ENCODE peak calls at places on chromosomes 2 and 18, in eight cellular contexts. M, F, W, L, T, P, N and Y are unnamed samples.

GRCh38 chr18:70219688-70220087 is 14.2 kb upstream of the RTTN start:
- DNase-seq in M (no peak), F (no peak), W (no peak), L (no peak), T (no peak), P (no peak), N (no peak), Y (no peak)

GRCh38 chr2:62325398-62325797 is 129.5 kb downstream of the B3GNT2 start:
- DNase-seq in M (no peak), F (no peak), W (no peak), L (no peak), T (no peak), P (no peak), N (no peak), Y (no peak)

GRCh38 chr18:79471048-79471447 is 75.3 kb downstream of the NFATC1 start:
- DNase-seq in M (no peak), F (no peak), W (no peak), L (no peak), T (no peak), P (no peak), N (no peak), Y (no peak)

GRCh38 chr2:102484310-102485061 is 11.5 kb downstream of the SLC9A4 start:
- DNase-seq in M (no peak), F (no peak), W (no peak), L (no peak), T (no peak), P (no peak), N (no peak), Y (no peak)

GRCh38 chr2:237147317-237147716 is 61.6 kb downstream of the COPS8 start:
- DNase-seq in M (no peak), F (no peak), W (no peak), L (no peak), T (no peak), P (no peak), N (no peak), Y (no peak)

GRCh38 chr2:54009549-54009948 is 38.8 kb upstream of the PSME4 start:
- DNase-seq in M (no peak), F (no peak), W (no peak), L (no peak), T (no peak), P (peak; percentile 41), N (no peak), Y (no peak)

GRCh38 chr2:54724560-54725342 is 1.3 kb downstream of the EML6 start:
- DNase-seq in M (no peak), F (no peak), W (peak; percentile 28), L (peak; percentile 48), T (no peak), P (no peak), N (peak; percentile 38), Y (no peak)

GRCh38 chr2:222561817-222562424 is 94.0 kb downstream of the FARSB start:
- DNase-seq in M (peak; percentile 30), F (no peak), W (no peak), L (no peak), T (no peak), P (peak; percentile 57), N (peak; percentile 40), Y (no peak)

GRCh38 chr2:17190527-17190926 is 327.7 kb downstream of the RAD51AP2 start:
- DNase-seq in M (no peak), F (no peak), W (no peak), L (no peak), T (no peak), P (no peak), N (no peak), Y (no peak)

GRCh38 chr18:59715966-59716369 is 18.7 kb upstream of the CCBE1 start:
- DNase-seq in M (no peak), F (peak; percentile 68), W (no peak), L (no peak), T (peak; percentile 65), P (peak; percentile 95), N (no peak), Y (no peak)

GRCh38 chr18:8791171-8791651 is 85.9 kb downstream of the MTCL1 start:
- DNase-seq in M (no peak), F (no peak), W (no peak), L (no peak), T (no peak), P (peak; percentile 35), N (no peak), Y (no peak)

GRCh38 chr2:77127345-77127744 is 394.8 kb downstream of the LRRTM4 start:
- DNase-seq in M (no peak), F (no peak), W (no peak), L (no peak), T (no peak), P (no peak), N (no peak), Y (no peak)

GRCh38 chr2:240412211-240412830 is 23.1 kb upstream of the GPC1 start:
- DNase-seq in M (no peak), F (no peak), W (no peak), L (peak; percentile 39), T (no peak), P (no peak), N (peak; percentile 24), Y (no peak)

GRCh38 chr2:54275541-54275940 is 19.5 kb upstream of the TSPYL6 start:
- DNase-seq in M (no peak), F (no peak), W (no peak), L (no peak), T (no peak), P (no peak), N (no peak), Y (no peak)

GRCh38 chr2:127052771-127053691 is 53.9 kb downstream of the BIN1 start:
- DNase-seq in M (no peak), F (no peak), W (peak; percentile 15), L (peak; percentile 41), T (no peak), P (no peak), N (no peak), Y (no peak)

GRCh38 chr2:120305296-120305695 is 40.6 kb upstream of the INHBB start:
- DNase-seq in M (no peak), F (no peak), W (no peak), L (no peak), T (no peak), P (no peak), N (peak; percentile 5), Y (no peak)

GRCh38 chr18:7571626-7572025 is 4.5 kb downstream of the PTPRM start:
- DNase-seq in M (no peak), F (no peak), W (no peak), L (no peak), T (no peak), P (no peak), N (no peak), Y (no peak)

DNA sequence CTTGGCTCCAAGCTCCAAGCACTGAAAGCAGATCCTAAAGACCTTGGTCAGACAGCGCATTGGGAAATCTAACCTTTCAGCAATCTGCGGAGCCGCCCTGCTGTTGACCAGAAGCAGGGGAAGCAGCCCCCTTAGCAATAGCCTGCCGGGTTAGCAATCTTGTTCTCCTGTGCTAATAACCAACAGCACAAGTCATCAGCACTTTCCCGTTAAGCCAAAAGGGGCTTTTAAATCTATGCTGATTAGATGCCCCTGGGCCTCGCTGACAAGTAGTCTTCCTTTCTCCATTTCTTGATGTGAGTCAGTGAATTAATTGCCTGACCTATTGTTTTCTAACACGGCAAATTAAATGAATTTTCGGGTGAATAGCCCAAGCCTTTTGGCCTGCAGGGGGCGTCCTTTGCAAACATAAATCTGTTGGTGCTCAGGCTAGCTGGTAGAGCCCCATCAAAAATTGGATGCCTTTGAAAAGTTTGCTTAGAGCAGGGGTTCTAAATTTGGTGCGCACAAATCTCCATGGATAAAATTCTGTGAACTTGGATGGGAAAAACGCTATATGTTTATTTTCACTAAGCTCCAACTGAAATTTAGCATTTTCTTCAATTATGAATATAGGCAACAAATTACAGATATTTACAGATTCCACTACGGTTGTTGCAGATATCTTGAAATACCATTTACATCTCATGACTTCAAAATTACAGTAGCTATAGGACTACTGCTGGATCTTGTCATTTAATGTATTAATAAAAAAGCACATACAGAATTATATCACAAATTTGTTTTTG is 24.7 kb downstream of the MAIP1 start:
- DNase-seq in M (peak; percentile 81), F (peak; percentile 61), W (peak; percentile 84), L (peak; percentile 85), T (peak; percentile 63), P (peak; percentile 89), N (peak; percentile 87), Y (peak; percentile 9)
- H3K4me3 ChIP-seq in M (no peak overlapping the region), F (no peak overlapping the region), W (peak overlapping the region; percentile 37), L (peak overlapping the region; percentile 18), T (peak overlapping the region; percentile 11), P (peak overlapping the region; percentile 39), N (peak overlapping the region; percentile 11), Y (peak overlapping the region; percentile 2)

DNA sequence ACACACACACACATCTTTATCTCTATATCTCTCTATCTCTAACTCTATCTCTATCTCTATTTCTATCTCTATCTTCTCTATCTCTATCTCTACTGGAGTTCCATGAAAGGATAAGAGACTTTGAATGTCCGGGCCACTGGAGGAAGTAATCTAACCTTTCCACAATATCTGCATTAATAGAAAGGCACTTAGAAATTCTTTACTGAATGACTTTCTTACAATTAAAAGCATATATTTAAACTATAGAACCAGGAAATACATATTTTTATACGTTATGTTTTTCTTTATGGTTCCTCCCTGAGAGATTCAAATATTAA is 234.9 kb downstream of the TRIB2 start:
- DNase-seq in M (no peak), F (no peak), W (no peak), L (no peak), T (no peak), P (no peak), N (no peak), Y (no peak)
- TF ChIP-seq CTCF in M (no peak), F (no peak), W (no peak), L (no peak), T (no peak), P (no peak), N (no peak), Y (no peak)

GRCh38 chr2:18455256-18455862 is 105.1 kb downstream of the RDH14 start:
- DNase-seq in M (peak; percentile 49), F (no peak), W (no peak), L (no peak), T (no peak), P (peak; percentile 96), N (no peak), Y (no peak)

GRCh38 chr2:18456026-18456425 is 104.4 kb downstream of the RDH14 start:
- DNase-seq in M (no peak), F (no peak), W (no peak), L (no peak), T (no peak), P (peak; percentile 77), N (no peak), Y (no peak)

DNA sequence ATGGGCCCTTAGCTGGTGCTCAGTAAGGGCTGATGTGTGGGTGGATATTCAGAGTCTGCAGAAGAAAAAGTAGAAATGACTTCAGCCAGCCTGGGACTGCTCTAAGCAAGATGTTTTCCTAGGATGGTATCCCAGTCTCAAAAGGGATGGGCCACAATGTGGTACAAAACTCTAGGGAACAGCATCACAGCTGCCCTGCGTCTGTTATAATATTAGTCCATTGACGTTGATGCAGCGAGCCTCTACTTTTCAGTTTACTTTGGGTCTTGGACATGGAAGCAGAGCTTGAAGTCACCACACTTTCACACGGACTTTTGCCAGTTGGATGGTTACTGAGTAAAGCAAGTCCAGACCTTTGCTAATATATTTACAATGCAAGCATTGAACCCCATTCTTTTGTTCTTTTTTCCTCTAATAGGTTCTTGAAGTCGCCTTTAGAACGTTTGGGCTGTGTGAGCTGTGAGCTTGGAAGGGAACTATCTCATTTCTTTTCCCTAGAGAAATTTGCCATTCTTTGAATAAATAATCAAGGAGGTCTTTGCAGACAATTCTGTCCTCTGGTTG is 105.7 kb downstream of the RDH14 start:
- DNase-seq in M (no peak), F (no peak), W (no peak), L (no peak), T (peak; percentile 39), P (peak; percentile 96), N (no peak), Y (no peak)
- H3K4me3 ChIP-seq in M (no peak overlapping the region), F (no peak overlapping the region), W (no peak overlapping the region), L (no peak overlapping the region), T (no peak overlapping the region), P (no peak overlapping the region), N (no peak overlapping the region), Y (no peak overlapping the region)

GRCh38 chr18:63850010-63850409 is 37.5 kb upstream of the SERPINB2 start:
- DNase-seq in M (no peak), F (no peak), W (no peak), L (no peak), T (no peak), P (peak; percentile 30), N (no peak), Y (no peak)
- TF ChIP-seq CTCF in M (no peak), F (peak; percentile 72), W (peak; percentile 26), L (peak; percentile 15), T (peak; percentile 73), P (peak; percentile 53), N (no peak), Y (no peak)